ENCODE peak calls at places on chromosomes 4 and X, in eight cellular contexts. U, H, L, E, I, N, M and J are unnamed samples.

GRCh38 chrX:65757943-65758342 is 90.5 kb downstream of the MSN start:
- DNase-seq in U (no peak), H (no peak), L (no peak), E (no peak), I (no peak), N (no peak), M (no peak), J (no peak)

GRCh38 chr4:106315476-106315967 is 487 bp downstream of the TBCK start:
- DNase-seq in U (no peak), H (peak; percentile 59), L (peak; percentile 12), E (peak; percentile 2), I (no peak), N (no peak), M (no peak), J (peak; percentile 10)

GRCh38 chr4:75051431-75051830 is 118.5 kb downstream of the PARM1 start:
- DNase-seq in U (no peak), H (no peak), L (no peak), E (no peak), I (no peak), N (no peak), M (no peak), J (no peak)

GRCh38 chr4:1715002-1715761 is 3.1 kb upstream of the SLBP start:
- DNase-seq in U (peak; percentile 23), H (no peak), L (no peak), E (no peak), I (no peak), N (no peak), M (no peak), J (no peak)

GRCh38 chr4:1126506-1126905 is 13.1 kb upstream of the RNF212 start:
- DNase-seq in U (no peak), H (no peak), L (no peak), E (no peak), I (no peak), N (no peak), M (no peak), J (no peak)

GRCh38 chr4:128663325-128663724 is 146.2 kb upstream of the JADE1 start:
- DNase-seq in U (no peak), H (no peak), L (no peak), E (no peak), I (no peak), N (no peak), M (no peak), J (no peak)

GRCh38 chr4:9735515-9735914 is 45.9 kb upstream of the DRD5 start:
- DNase-seq in U (no peak), H (no peak), L (no peak), E (no peak), I (no peak), N (no peak), M (no peak), J (no peak)

GRCh38 chrX:71106427-71106826 is at the start of gene CXorf65:
- DNase-seq in U (no peak), H (no peak), L (no peak), E (no peak), I (no peak), N (no peak), M (no peak), J (no peak)

GRCh38 chr4:12902735-12903134 is 581.4 kb downstream of the RAB28 start:
- DNase-seq in U (no peak), H (no peak), L (no peak), E (no peak), I (no peak), N (no peak), M (no peak), J (no peak)

GRCh38 chr4:168907119-168907698 is 102.8 kb downstream of the CBR4 start:
- DNase-seq in U (no peak), H (no peak), L (no peak), E (no peak), I (no peak), N (no peak), M (no peak), J (no peak)

GRCh38 chr4:172866421-172866820 is 302.2 kb upstream of the GALNT7 start:
- DNase-seq in U (no peak), H (no peak), L (no peak), E (no peak), I (no peak), N (no peak), M (no peak), J (no peak)

GRCh38 chr4:40283968-40284367 is 51.2 kb upstream of the CHRNA9 start:
- DNase-seq in U (no peak), H (no peak), L (peak; percentile 18), E (no peak), I (no peak), N (no peak), M (no peak), J (peak; percentile 42)

GRCh38 chr4:70192895-70193294 is 2.6 kb upstream of the ODAM start:
- DNase-seq in U (no peak), H (no peak), L (no peak), E (no peak), I (no peak), N (no peak), M (no peak), J (no peak)

GRCh38 chr4:54961357-54961975 is 163.9 kb downstream of the KDR start:
- DNase-seq in U (no peak), H (no peak), L (peak; percentile 2), E (no peak), I (no peak), N (peak; percentile 69), M (no peak), J (no peak)

GRCh38 chrX:71168134-71168533 is 23.5 kb downstream of the NLGN3 start:
- DNase-seq in U (no peak), H (no peak), L (no peak), E (no peak), I (no peak), N (no peak), M (no peak), J (no peak)

GRCh38 chrX:9704876-9705465 is 60.7 kb downstream of the GPR143 start:
- DNase-seq in U (no peak), H (no peak), L (no peak), E (no peak), I (no peak), N (no peak), M (no peak), J (no peak)

GRCh38 chr4:34250562-34250961 is 1993.8 kb downstream of the ARAP2 start:
- DNase-seq in U (no peak), H (no peak), L (no peak), E (no peak), I (no peak), N (no peak), M (no peak), J (no peak)

GRCh38 chr4:145766273-145766672 is 86.3 kb downstream of the C4orf51 start:
- DNase-seq in U (no peak), H (no peak), L (no peak), E (no peak), I (no peak), N (no peak), M (no peak), J (no peak)

GRCh38 chrX:46770817-46771163 is 11.9 kb upstream of the SLC9A7 start:
- DNase-seq in U (no peak), H (no peak), L (no peak), E (no peak), I (no peak), N (peak; percentile 14), M (no peak), J (no peak)

GRCh38 chr4:189143255-189143654 is 797.4 kb upstream of the FRG1 start:
- DNase-seq in U (no peak), H (no peak), L (peak; percentile 23), E (no peak), I (no peak), N (no peak), M (no peak), J (peak; percentile 26)

GRCh38 chr4:23934223-23934622 is 44.4 kb upstream of the PPARGC1A start:
- DNase-seq in U (no peak), H (no peak), L (no peak), E (no peak), I (no peak), N (no peak), M (no peak), J (no peak)

GRCh38 chrX:49054073-49054762 is 4.6 kb upstream of the CCDC120 start:
- DNase-seq in U (no peak), H (no peak), L (no peak), E (no peak), I (no peak), N (no peak), M (no peak), J (no peak)

GRCh38 chrX:49058794-49059193 is at the start of gene CCDC120:
- DNase-seq in U (no peak), H (no peak), L (no peak), E (no peak), I (no peak), N (no peak), M (no peak), J (no peak)

GRCh38 chrX:49053223-49054072 is 5.4 kb upstream of the CCDC120 start:
- DNase-seq in U (peak; percentile 77), H (no peak), L (peak; percentile 77), E (peak; percentile 59), I (no peak), N (peak; percentile 67), M (peak; percentile 49), J (no peak)
- TF ChIP-seq POLR2A in U (peak; percentile 12), H (no peak), L (peak; percentile 34), E (no peak), I (no peak), N (no peak), M (peak; percentile 28), J (no peak)

GRCh38 chrX:153470411-153471363 is at the start of gene HAUS7:
- DNase-seq in U (peak; percentile 92), H (peak; percentile 93), L (peak; percentile 85), E (peak; percentile 86), I (peak; percentile 82), N (peak; percentile 92), M (peak; percentile 92), J (peak; percentile 98)
- TF ChIP-seq POLR2A in U (peak; percentile 51), H (no peak), L (peak; percentile 60), E (no peak), I (no peak), N (no peak), M (no peak), J (peak; percentile 54)

GRCh38 chrX:13689519-13690211 is 737 bp downstream of the RAB9A start:
- DNase-seq in U (no peak), H (no peak), L (no peak), E (no peak), I (no peak), N (peak; percentile 52), M (no peak), J (no peak)
- TF ChIP-seq POLR2A in U (no peak), H (no peak), L (no peak), E (no peak), I (no peak), N (no peak), M (peak; percentile 30), J (no peak)

DNA sequence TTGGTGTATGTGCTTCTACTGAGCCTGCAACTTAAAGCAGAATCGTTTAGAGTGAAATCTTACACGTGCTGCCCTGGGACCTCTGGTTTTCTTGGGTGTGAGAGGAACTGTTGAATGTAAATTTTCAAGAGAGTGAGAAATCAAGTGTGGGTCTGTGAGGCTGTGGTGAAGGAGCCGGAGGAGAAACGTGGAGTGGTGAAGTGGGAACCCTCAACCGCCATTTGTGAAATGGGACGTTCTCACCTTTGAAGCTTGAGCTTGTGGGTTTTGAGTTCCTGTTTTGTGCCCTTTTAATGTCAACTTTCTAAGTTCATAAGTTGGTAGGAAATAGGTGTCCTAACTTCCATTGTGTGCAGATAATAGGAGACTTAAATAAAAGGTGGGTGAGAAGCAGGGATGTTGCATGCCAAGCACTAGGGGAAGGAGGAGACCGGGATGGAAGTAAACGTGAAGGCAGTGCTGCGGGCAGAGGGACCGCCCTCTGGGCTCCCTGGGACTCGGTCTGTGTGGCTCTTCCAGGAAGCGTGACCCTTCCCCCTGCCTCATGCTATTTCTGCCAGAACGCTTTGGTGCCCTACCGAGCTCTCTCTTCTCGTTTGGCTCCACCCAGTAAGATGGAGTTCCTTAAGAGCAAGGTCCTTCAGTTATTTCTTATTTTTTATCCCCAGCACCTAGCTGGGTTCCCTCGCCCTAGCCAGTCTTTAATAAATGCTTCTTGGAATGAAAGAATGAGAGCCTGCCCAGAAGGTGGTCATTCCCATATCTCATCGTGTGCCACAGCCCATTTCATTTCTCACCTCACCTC is 56.0 kb downstream of the TMEM131L start:
- DNase-seq in U (no peak), H (no peak), L (no peak), E (no peak), I (no peak), N (no peak), M (no peak), J (no peak)
- TF ChIP-seq POLR2A in U (no peak), H (no peak), L (no peak), E (peak; percentile 29), I (no peak), N (no peak), M (no peak), J (no peak)